ENCODE peak calls at places on chromosomes 16 and 17, in ten cellular contexts. T, X, W, O, G, M, B, R, F and D are unnamed samples.

GRCh38 chr17:41308251-41308917 is 725 bp downstream of the KRTAP16-1 start:
- DNase-seq in M (peak; percentile 75), R (peak; percentile 55), G (peak; percentile 88), X (no peak), O (no peak), W (no peak), F (peak; percentile 96), B (no peak), T (no peak), D (no peak)

GRCh38 chr17:80769936-80770625 is 221.6 kb upstream of the CHMP6 start:
- DNase-seq in O (no peak), M (no peak), F (no peak), B (no peak), W (no peak), T (no peak), X (no peak), R (no peak), G (no peak), D (no peak)

GRCh38 chr17:32909787-32910369 is 18.1 kb upstream of the TMEM98 start:
- DNase-seq in X (peak; percentile 70), T (no peak), W (peak; percentile 60), G (peak; percentile 48), M (peak; percentile 16), B (peak; percentile 87), R (peak; percentile 65), O (peak; percentile 79), F (no peak), D (peak; percentile 92)

GRCh38 chr16:27924411-27925118 is 138.9 kb downstream of the GSG1L start:
- DNase-seq in W (no peak), M (no peak), F (no peak), O (no peak), X (no peak), B (no peak), T (no peak), G (no peak), R (no peak), D (no peak)

GRCh38 chr16:22366889-22367288 is 7.5 kb downstream of the CDR2 start:
- DNase-seq in G (no peak), M (no peak), W (no peak), O (no peak), R (no peak), F (no peak), B (no peak), X (no peak), T (no peak), D (peak; percentile 72)

GRCh38 chr17:75267403-75268232 is 3.4 kb downstream of the MIF4GD start:
- DNase-seq in F (no peak), W (no peak), G (no peak), B (no peak), X (no peak), R (no peak), O (peak; percentile 78), T (no peak), M (no peak), D (peak; percentile 27)

GRCh38 chr17:66957951-66958579 is 6.4 kb upstream of the CACNG4 start:
- DNase-seq in M (no peak), B (peak; percentile 19), O (no peak), X (no peak), W (no peak), F (no peak), R (no peak), T (no peak), G (no peak), D (peak; percentile 42)

GRCh38 chr16:71402674-71403073 is 39.2 kb downstream of the TLE7 start:
- DNase-seq in F (no peak), O (no peak), G (no peak), B (no peak), M (no peak), W (no peak), X (no peak), T (no peak), R (no peak), D (no peak)

GRCh38 chr17:39071573-39071972 is 79.9 kb downstream of the PLXDC1 start:
- DNase-seq in F (no peak), B (no peak), G (no peak), O (no peak), R (no peak), M (no peak), X (no peak), W (no peak), T (no peak), D (no peak)

GRCh38 chr17:29709861-29710849 is 87.4 kb upstream of the CORO6 start:
- DNase-seq in B (no peak), F (no peak), R (no peak), X (no peak), M (no peak), W (no peak), G (no peak), T (no peak), O (no peak), D (peak; percentile 83)